ENCODE peak calls at places on chromosomes 3 and 15, in four cellular contexts. E is body of pancreas, L is breast epithelium, A is sigmoid colon. C is an unnamed sample.
A peak's percentile ranks its signal among the peaks of the same experiment; 100 is the strongest.

GRCh38 chr3:148227534-148227933 is 470.2 kb upstream of the AGTR1 start:
- DNase-seq in E (no peak), L (no peak), A (no peak), C (no peak)

GRCh38 chr3:85589145-85589544 is 630.4 kb downstream of the CADM2 start:
- DNase-seq in E (no peak), L (no peak), A (no peak), C (no peak)

GRCh38 chr15:48974865-48975264 is 11.1 kb upstream of the SHC4 start:
- DNase-seq in E (no peak), L (no peak), A (no peak), C (no peak)

GRCh38 chr3:197486861-197487260 is 68.9 kb downstream of the BDH1 start:
- DNase-seq in E (no peak), L (no peak), A (no peak), C (no peak)

GRCh38 chr15:57153140-57153539 is 223.2 kb upstream of the CGNL1 start:
- DNase-seq in E (peak; percentile 16), L (no peak), A (no peak), C (no peak)

GRCh38 chr15:86865920-86866319 is 786.2 kb downstream of the AGBL1 start:
- DNase-seq in E (no peak), L (no peak), A (no peak), C (no peak)

GRCh38 chr3:120182613-120183524 is 88.6 kb upstream of the GSK3B start:
- DNase-seq in E (peak; percentile 13), L (no peak), A (no peak), C (no peak)

GRCh38 chr3:32143849-32144757 is 37.7 kb downstream of the GPD1L start:
- DNase-seq in E (peak; percentile 72), L (no peak), A (no peak), C (peak; percentile 18)

GRCh38 chr3:24496529-24497482 is 2.2 kb upstream of the THRB start:
- DNase-seq in E (peak; percentile 91), L (no peak), A (peak; percentile 91), C (peak; percentile 50)

GRCh38 chr3:46849686-46850467 is 13.4 kb downstream of the MYL3 start:
- DNase-seq in E (no peak), L (peak; percentile 48), A (no peak), C (no peak)

GRCh38 chr15:41498657-41499056 is 5.0 kb downstream of the ITPKA start:
- DNase-seq in E (no peak), L (no peak), A (no peak), C (no peak)

GRCh38 chr3:42102569-42102968 is 11.4 kb downstream of the TRAK1 start:
- DNase-seq in E (peak; percentile 47), L (no peak), A (no peak), C (no peak)

GRCh38 chr3:40615916-40616315 is 91.2 kb downstream of the ZNF621 start:
- DNase-seq in E (no peak), L (no peak), A (no peak), C (no peak)

GRCh38 chr3:140341213-140341612 is 336.7 kb upstream of the TRIM42 start:
- DNase-seq in E (no peak), L (no peak), A (no peak), C (no peak)

GRCh38 chr15:92683511-92683834 is 27.9 kb upstream of the FAM174B start:
- DNase-seq in E (peak; percentile 58), L (no peak), A (peak; percentile 75), C (no peak)

GRCh38 chr3:42023380-42023779 is 61.5 kb upstream of the ULK4 start:
- DNase-seq in E (no peak), L (no peak), A (no peak), C (no peak)

GRCh38 chr3:171801738-171802600 is 8.3 kb downstream of the PLD1 start:
- DNase-seq in E (no peak), L (no peak), A (no peak), C (no peak)

GRCh38 chr15:34976073-34976472 is 6.5 kb upstream of the AQR start:
- DNase-seq in E (no peak), L (no peak), A (no peak), C (no peak)

GRCh38 chr3:33636125-33636855 is 81.8 kb downstream of the CLASP2 start:
- DNase-seq in E (peak; percentile 37), L (no peak), A (no peak), C (no peak)

GRCh38 chr3:72123908-72124441 is 339.0 kb upstream of the PROK2 start:
- DNase-seq in E (peak; percentile 80), L (peak; percentile 63), A (peak; percentile 81), C (peak; percentile 46)

GRCh38 chr3:157045238-157045860 is 114.6 kb downstream of the CCNL1 start:
- DNase-seq in E (no peak), L (no peak), A (peak; percentile 72), C (no peak)

GRCh38 chr3:81998139-81998755 is 236.8 kb upstream of the GBE1 start:
- DNase-seq in E (peak; percentile 35), L (no peak), A (no peak), C (no peak)

GRCh38 chr15:101597360-101597928 is 54.7 kb downstream of the TM2D3 start:
- DNase-seq in E (no peak), L (no peak), A (no peak), C (no peak)

GRCh38 chr3:124773351-124774304 is 43.4 kb downstream of the UMPS start:
- DNase-seq in E (no peak), L (no peak), A (no peak), C (no peak)

GRCh38 chr15:74402873-74403589 is 30.7 kb downstream of the SEMA7A start:
- DNase-seq in E (peak; percentile 26), L (no peak), A (no peak), C (no peak)

GRCh38 chr3:148739720-148740119 is 42.0 kb downstream of the AGTR1 start:
- DNase-seq in E (peak; percentile 73), L (no peak), A (no peak), C (no peak)

GRCh38 chr3:129845956-129846355 is 47.6 kb downstream of the TMCC1 start:
- DNase-seq in E (no peak), L (no peak), A (no peak), C (no peak)

GRCh38 chr3:159266779-159267178 is 464.9 kb downstream of the MFSD1 start:
- DNase-seq in E (no peak), L (no peak), A (no peak), C (no peak)

GRCh38 chr3:133448478-133449122 is 48.7 kb downstream of the BFSP2 start:
- DNase-seq in E (peak; percentile 16), L (no peak), A (no peak), C (no peak)
- TF ChIP-seq POLR2A in E (no peak), L (no peak), A (no peak), C (no peak)

GRCh38 chr15:61084502-61084901 is 144.6 kb downstream of the RORA start:
- DNase-seq in E (no peak), L (no peak), A (no peak), C (no peak)

GRCh38 chr15:61083081-61083780 is 145.9 kb downstream of the RORA start:
- DNase-seq in E (no peak), L (no peak), A (no peak), C (no peak)

GRCh38 chr15:61086001-61086400 is 143.1 kb downstream of the RORA start:
- DNase-seq in E (no peak), L (no peak), A (no peak), C (no peak)

GRCh38 chr15:61084944-61085367 is 144.1 kb downstream of the RORA start:
- DNase-seq in E (peak; percentile 14), L (no peak), A (no peak), C (no peak)

GRCh38 chr15:61083781-61084134 is 145.3 kb downstream of the RORA start:
- DNase-seq in E (no peak), L (no peak), A (no peak), C (no peak)
- TF ChIP-seq CTCF in E (no peak), L (no peak), A (no peak), C (no peak)

DNA sequence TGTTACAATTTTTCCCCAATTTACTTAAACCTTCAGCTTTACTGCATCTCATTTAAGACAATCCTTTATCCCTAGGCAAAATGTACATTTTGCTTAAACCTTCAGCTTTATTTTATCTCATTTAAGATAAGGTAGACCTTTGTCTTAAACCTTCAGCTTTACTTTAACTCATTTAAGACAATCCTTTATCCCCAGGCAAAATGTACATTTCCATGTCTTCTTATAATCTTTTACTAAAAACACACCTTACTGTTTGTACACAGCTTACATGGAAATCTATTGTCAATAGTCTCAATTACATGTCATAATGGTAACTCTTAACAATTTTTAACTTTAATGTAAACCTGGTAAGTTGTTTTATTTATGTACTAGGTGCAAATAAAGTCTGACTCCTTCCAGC is 58.7 kb upstream of the MKRN3 start:
- DNase-seq in E (no peak), L (no peak), A (no peak), C (no peak)
- TF ChIP-seq POLR2A in E (no peak), L (no peak), A (no peak), C (no peak)

DNA sequence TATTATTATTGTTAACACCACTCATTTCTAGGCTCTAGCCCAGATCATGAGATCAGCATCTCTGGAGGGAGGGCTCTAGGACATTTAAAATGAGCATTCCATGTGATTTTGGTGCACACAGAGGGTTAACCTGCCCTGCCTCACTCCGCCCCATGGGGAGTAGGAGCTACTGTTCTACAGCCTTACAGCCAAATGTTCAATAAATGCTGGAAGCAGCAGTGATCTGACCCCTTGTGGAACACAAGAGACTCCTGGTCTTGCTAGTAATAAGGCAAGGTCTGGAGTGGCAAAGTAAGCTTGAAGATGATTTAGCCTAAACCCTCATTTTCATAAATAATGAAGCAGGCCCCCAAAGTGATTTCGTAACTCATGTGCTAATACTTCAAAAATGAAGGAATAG is 166.4 kb upstream of the EOMES start:
- DNase-seq in E (peak; percentile 28), L (no peak), A (no peak), C (no peak)
- TF ChIP-seq CTCF in E (peak; percentile 33), L (no peak), A (no peak), C (no peak)

GRCh38 chr3:13411186-13411860 is 8.8 kb downstream of the NUP210 start:
- DNase-seq in E (no peak), L (no peak), A (peak; percentile 36), C (no peak)

GRCh38 chr3:13408890-13409289 is 11.2 kb downstream of the NUP210 start:
- DNase-seq in E (no peak), L (no peak), A (no peak), C (no peak)

GRCh38 chr3:13416002-13416793 is 3.9 kb downstream of the NUP210 start:
- DNase-seq in E (no peak), L (no peak), A (no peak), C (no peak)

GRCh38 chr3:13415236-13416001 is 4.7 kb downstream of the NUP210 start:
- DNase-seq in E (no peak), L (no peak), A (no peak), C (no peak)

DNA sequence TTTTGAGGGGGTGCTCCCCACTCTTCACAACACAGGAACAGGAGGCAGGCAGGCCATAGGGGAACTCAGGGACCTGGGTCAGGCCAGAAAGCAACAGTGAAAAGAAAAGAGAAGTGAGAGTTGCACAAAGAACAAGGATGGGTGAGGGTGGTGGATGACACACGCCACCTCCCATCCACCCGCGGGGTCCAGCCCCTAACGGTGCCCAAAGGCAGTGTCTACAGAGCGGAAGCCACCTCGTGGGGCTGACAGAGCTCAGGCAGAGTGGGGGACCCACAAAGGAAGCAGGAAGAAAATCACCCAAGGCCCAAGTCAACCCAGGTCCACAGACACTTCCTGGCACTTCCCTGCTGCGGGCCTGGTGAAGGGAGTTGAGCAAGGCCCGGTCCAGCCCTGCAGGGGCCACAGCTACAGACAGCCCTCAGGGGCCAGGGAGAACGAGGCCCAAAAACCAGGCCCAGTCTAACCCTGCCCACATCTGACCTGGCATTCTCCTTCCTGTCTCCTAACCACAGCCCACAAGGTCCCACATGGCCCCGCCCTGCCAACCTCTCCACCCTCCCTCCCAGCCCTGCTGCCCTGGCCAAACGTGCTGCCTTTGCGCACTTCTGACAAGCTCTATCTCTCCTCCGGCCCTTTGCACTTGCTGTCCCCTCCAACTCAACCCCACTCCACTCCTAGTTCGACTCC is 5.9 kb downstream of the NUP210 start:
- DNase-seq in E (peak; percentile 60), L (no peak), A (no peak), C (peak; percentile 9)
- TF ChIP-seq POLR2A in E (no peak), L (no peak), A (no peak), C (no peak)